ENCODE peak calls at places on chromosomes 3 and 15, in ten cellular contexts. K is right cardiac atrium; X is A549; W is activated CD8-positive, alpha-beta memory T cell treated with anti-CD3 and anti-CD28 coated beads, Interleukin-2, amount 10 ng/mL, durations not matched to agents 7 days and 5 days; I is AG08395; O is astrocyte of the spinal cord; H is AML-193; J is IMR-90; L is CD4-positive, alpha-beta T cell; A is effector CD4-positive, alpha-beta T cell. R is an unnamed sample.

GRCh38 chr3:169591159-169591951 is 72.2 kb downstream of the MECOM start:
- DNase-seq in K (no peak), X (no peak), W (no peak), I (no peak), O (no peak), H (no peak), J (no peak), L (no peak), A (no peak), R (no peak)

GRCh38 chr15:38905634-38906033 is 341.0 kb upstream of the RASGRP1 start:
- DNase-seq in K (no peak), X (no peak), W (no peak), I (no peak), O (peak; percentile 32), H (no peak), J (peak; percentile 40), L (no peak), A (no peak), R (peak; percentile 19)

GRCh38 chr3:188578579-188579363 is 424.8 kb downstream of the LPP start:
- DNase-seq in K (peak; percentile 82), X (no peak), W (no peak), I (peak; percentile 76), O (peak; percentile 86), H (no peak), J (peak; percentile 91), L (no peak), A (no peak), R (peak; percentile 96)

GRCh38 chr3:147411777-147412176 is 2.6 kb downstream of the ZIC1 start:
- DNase-seq in K (no peak), X (no peak), W (no peak), I (no peak), O (peak; percentile 62), H (no peak), J (no peak), L (no peak), A (no peak), R (no peak)

GRCh38 chr15:85142324-85142723 is 160.7 kb downstream of the PDE8A start:
- DNase-seq in K (no peak), X (no peak), W (no peak), I (no peak), O (peak; percentile 58), H (no peak), J (peak; percentile 75), L (no peak), A (no peak), R (peak; percentile 66)

GRCh38 chr3:107676469-107677309 is 153.9 kb downstream of the BBX start:
- DNase-seq in K (no peak), X (no peak), W (no peak), I (peak; percentile 35), O (peak; percentile 42), H (peak; percentile 66), J (peak; percentile 43), L (no peak), A (no peak), R (peak; percentile 58)

GRCh38 chr3:146274833-146275232 is 23.9 kb upstream of the PLSCR4 start:
- DNase-seq in K (no peak), X (no peak), W (no peak), I (peak; percentile 68), O (peak; percentile 83), H (no peak), J (peak; percentile 98), L (no peak), A (no peak), R (peak; percentile 94)

GRCh38 chr15:23642413-23643044 is 5.1 kb downstream of the MAGEL2 start:
- DNase-seq in K (peak; percentile 76), X (peak; percentile 10), W (peak; percentile 51), I (peak; percentile 69), O (peak; percentile 39), H (peak; percentile 41), J (peak; percentile 51), L (no peak), A (no peak), R (peak; percentile 41)

GRCh38 chr3:141021261-141021660 is 29.9 kb upstream of the SPSB4 start:
- DNase-seq in K (no peak), X (no peak), W (no peak), I (no peak), O (peak; percentile 34), H (no peak), J (no peak), L (no peak), A (no peak), R (no peak)

GRCh38 chr3:55207744-55208143 is 279.4 kb downstream of the WNT5A start:
- DNase-seq in K (no peak), X (no peak), W (no peak), I (no peak), O (no peak), H (no peak), J (no peak), L (no peak), A (no peak), R (no peak)

GRCh38 chr15:79400650-79401049 is 31.5 kb upstream of the MINAR1 start:
- DNase-seq in K (no peak), X (no peak), W (no peak), I (no peak), O (no peak), H (no peak), J (no peak), L (no peak), A (no peak), R (no peak)

GRCh38 chr3:34998905-34999304 is 640.4 kb upstream of the ARPP21 start:
- DNase-seq in K (no peak), X (no peak), W (no peak), I (no peak), O (no peak), H (no peak), J (no peak), L (no peak), A (no peak), R (no peak)

R was measured in fibroblast of lung.